ENCODE peak calls at places on chromosomes 3 and 15, in seven cellular contexts. One of them, this sample, is unnamed.

GRCh38 chr15:27681038-27681437 is 418.1 kb downstream of the OCA2 start:
- DNase-seq in EH: no peak
- DNase-seq in T-cell: no peak
- DNase-seq in transverse colon: no peak
- DNase-seq in CD4-positive, alpha-beta T cell: no peak
- DNase-seq in fibroblast of mammary gland: no peak
- DNase-seq in iPS DF 6.9: peak
- DNase-seq in this sample: no peak

GRCh38 chr3:128800241-128801187 is 74.5 kb downstream of the RAB7A start:
- DNase-seq in EH: no peak
- DNase-seq in T-cell: no peak
- DNase-seq in transverse colon: no peak
- DNase-seq in CD4-positive, alpha-beta T cell: no peak
- DNase-seq in fibroblast of mammary gland: no peak
- DNase-seq in iPS DF 6.9: no peak
- DNase-seq in this sample: no peak

GRCh38 chr3:130973401-130973800 is 53.2 kb downstream of the ASTE1 start:
- DNase-seq in EH: no peak
- DNase-seq in T-cell: no peak
- DNase-seq in transverse colon: no peak
- DNase-seq in CD4-positive, alpha-beta T cell: no peak
- DNase-seq in fibroblast of mammary gland: peak
- DNase-seq in iPS DF 6.9: no peak
- DNase-seq in this sample: no peak

GRCh38 chr15:63264685-63265302 is 12.6 kb upstream of the APH1B start:
- DNase-seq in EH: peak
- DNase-seq in T-cell: no peak
- DNase-seq in transverse colon: no peak
- DNase-seq in CD4-positive, alpha-beta T cell: no peak
- DNase-seq in fibroblast of mammary gland: peak
- DNase-seq in iPS DF 6.9: no peak
- DNase-seq in this sample: peak

GRCh38 chr3:177525987-177526712 is 328.9 kb upstream of the TBL1XR1 start:
- DNase-seq in EH: peak
- DNase-seq in T-cell: no peak
- DNase-seq in transverse colon: no peak
- DNase-seq in CD4-positive, alpha-beta T cell: no peak
- DNase-seq in fibroblast of mammary gland: no peak
- DNase-seq in iPS DF 6.9: no peak
- DNase-seq in this sample: peak

GRCh38 chr3:111081008-111081545 is 9.5 kb downstream of the NECTIN3 start:
- DNase-seq in EH: peak
- DNase-seq in T-cell: no peak
- DNase-seq in transverse colon: no peak
- DNase-seq in CD4-positive, alpha-beta T cell: no peak
- DNase-seq in fibroblast of mammary gland: peak
- DNase-seq in iPS DF 6.9: no peak
- DNase-seq in this sample: peak

GRCh38 chr3:72888546-72889309 is 882 bp downstream of the GXYLT2 start:
- DNase-seq in EH: peak
- DNase-seq in T-cell: no peak
- DNase-seq in transverse colon: peak
- DNase-seq in CD4-positive, alpha-beta T cell: no peak
- DNase-seq in fibroblast of mammary gland: peak
- DNase-seq in iPS DF 6.9: no peak
- DNase-seq in this sample: peak

GRCh38 chr3:108004647-108005046 is 86.2 kb downstream of the CD47 start:
- DNase-seq in EH: no peak
- DNase-seq in T-cell: no peak
- DNase-seq in transverse colon: no peak
- DNase-seq in CD4-positive, alpha-beta T cell: no peak
- DNase-seq in fibroblast of mammary gland: no peak
- DNase-seq in iPS DF 6.9: no peak
- DNase-seq in this sample: no peak

GRCh38 chr15:101023501-101024110 is 104.4 kb downstream of the LRRK1 start:
- DNase-seq in EH: no peak
- DNase-seq in T-cell: no peak
- DNase-seq in transverse colon: peak
- DNase-seq in CD4-positive, alpha-beta T cell: no peak
- DNase-seq in fibroblast of mammary gland: no peak
- DNase-seq in iPS DF 6.9: no peak
- DNase-seq in this sample: no peak

GRCh38 chr3:21464745-21465144 is 286.3 kb downstream of the ZNF385D start:
- DNase-seq in EH: no peak
- DNase-seq in T-cell: no peak
- DNase-seq in transverse colon: no peak
- DNase-seq in CD4-positive, alpha-beta T cell: no peak
- DNase-seq in fibroblast of mammary gland: no peak
- DNase-seq in iPS DF 6.9: no peak
- DNase-seq in this sample: no peak

GRCh38 chr15:90046846-90047481 is 45.8 kb downstream of the ZNF710 start:
- DNase-seq in EH: no peak
- DNase-seq in T-cell: no peak
- DNase-seq in transverse colon: peak
- DNase-seq in CD4-positive, alpha-beta T cell: no peak
- DNase-seq in fibroblast of mammary gland: no peak
- DNase-seq in iPS DF 6.9: no peak
- DNase-seq in this sample: no peak

GRCh38 chr3:51947215-51947900 is 5.2 kb downstream of the PARP3 start:
- DNase-seq in EH: no peak
- DNase-seq in T-cell: no peak
- DNase-seq in transverse colon: no peak
- DNase-seq in CD4-positive, alpha-beta T cell: no peak
- DNase-seq in fibroblast of mammary gland: no peak
- DNase-seq in iPS DF 6.9: no peak
- DNase-seq in this sample: no peak

GRCh38 chr3:155442066-155442465 is 148.6 kb upstream of the STRIT1 start:
- DNase-seq in EH: no peak
- DNase-seq in T-cell: no peak
- DNase-seq in transverse colon: no peak
- DNase-seq in CD4-positive, alpha-beta T cell: no peak
- DNase-seq in fibroblast of mammary gland: peak
- DNase-seq in iPS DF 6.9: no peak
- DNase-seq in this sample: no peak

GRCh38 chr15:89828324-89829145 is 13.9 kb upstream of the ANPEP start:
- DNase-seq in EH: peak
- DNase-seq in T-cell: no peak
- DNase-seq in transverse colon: peak
- DNase-seq in CD4-positive, alpha-beta T cell: no peak
- DNase-seq in fibroblast of mammary gland: peak
- DNase-seq in iPS DF 6.9: no peak
- DNase-seq in this sample: no peak

GRCh38 chr3:53269888-53270880 is 14.4 kb upstream of the TKT start:
- DNase-seq in EH: peak
- DNase-seq in T-cell: no peak
- DNase-seq in transverse colon: peak
- DNase-seq in CD4-positive, alpha-beta T cell: no peak
- DNase-seq in fibroblast of mammary gland: peak
- DNase-seq in iPS DF 6.9: peak
- DNase-seq in this sample: peak